ENCODE peak calls at places on chromosomes 12 and 14, in four cellular contexts. T is mesendoderm, D is RWPE2, C is lung. Y is an unnamed sample. For H3K4me1, the result is how much of the 10 kb centered on the place peaks cover.

GRCh38 chr12:123445388-123446344 is 9.2 kb upstream of the RILPL2 start:
- DNase-seq in D (no peak), T (peak), C (peak), Y (no peak)

GRCh38 chr12:52015393-52016081 is 8.8 kb downstream of the TAMALIN start:
- DNase-seq in D (no peak), C (no peak), T (no peak), Y (no peak)

GRCh38 chr14:41285193-41285748 is 321.4 kb upstream of the LRFN5 start:
- DNase-seq in T (peak), C (no peak), D (no peak), Y (peak)

GRCh38 chr14:97198813-97199212 is 401.6 kb downstream of the VRK1 start:
- DNase-seq in D (no peak), T (no peak), C (no peak), Y (no peak)

GRCh38 chr12:79834712-79835376 is 100.1 kb downstream of the PPP1R12A start:
- DNase-seq in T (no peak), D (no peak), C (no peak), Y (no peak)

GRCh38 chr14:60981626-60982455 is 796 bp downstream of the SLC38A6 start:
- DNase-seq in T (peak), C (no peak), D (no peak), Y (no peak)

GRCh38 chr14:86015916-86016315 is 486.0 kb downstream of the FLRT2 start:
- DNase-seq in D (no peak), T (no peak), C (no peak), Y (no peak)

GRCh38 chr12:90366286-90366685 is 588.7 kb downstream of the CCER1 start:
- DNase-seq in T (no peak), C (no peak), D (no peak), Y (no peak)

GRCh38 chr14:95460647-95461478 is 55.6 kb downstream of the SYNE3 start:
- DNase-seq in C (no peak), D (no peak), T (peak), Y (no peak)

GRCh38 chr12:3753549-3754284 is 808 bp upstream of the CRACR2A start:
- DNase-seq in T (peak), C (no peak), D (no peak), Y (no peak)

GRCh38 chr12:110896559-110896958 is 23.8 kb downstream of the MYL2 start:
- DNase-seq in D (peak), T (no peak), C (no peak), Y (no peak)

GRCh38 chr12:50665609-50666008 is 98.3 kb upstream of the ATF1 start:
- DNase-seq in C (no peak), D (no peak), T (no peak), Y (no peak)
- H3K4me1 ChIP-seq in C (under half), D (under half), T (under half), Y (under half)

DNA sequence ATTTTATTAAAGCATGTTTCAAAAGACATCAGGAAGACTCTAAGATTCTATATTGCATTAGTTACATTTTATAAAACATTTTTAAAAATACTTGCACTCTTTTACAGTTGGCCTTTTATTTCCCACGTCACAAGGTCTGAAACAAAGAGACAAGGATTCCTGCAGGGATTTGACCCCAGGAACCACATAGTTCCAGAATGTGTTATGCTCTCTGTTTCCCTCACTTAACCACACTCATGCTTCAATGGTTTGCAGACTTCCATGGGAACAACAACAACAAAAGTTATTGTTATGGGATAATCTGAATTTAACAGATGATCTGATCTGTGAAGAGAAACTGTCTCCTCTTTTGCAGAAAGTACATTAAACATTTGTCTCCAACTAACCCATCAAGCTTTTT is 104.3 kb upstream of the PPFIA2 start:
- DNase-seq in D (no peak), C (no peak), T (peak), Y (no peak)
- H3K4me1 ChIP-seq in D (under half), C (under half), T (under half), Y (under half)

GRCh38 chr12:53044896-53045571 is 4.8 kb upstream of the TNS2 start:
- DNase-seq in T (no peak), C (no peak), D (no peak), Y (peak)
- H3K4me1 ChIP-seq in T (under half), C (under half), D (under half), Y (under half)

GRCh38 chr12:108649668-108650067 is 16.0 kb upstream of the SELPLG start:
- DNase-seq in D (no peak), C (no peak), T (no peak), Y (no peak)
- H3K4me1 ChIP-seq in D (under half), C (under half), T (under half), Y (under half)

GRCh38 chr12:105032703-105033357 is 46.7 kb downstream of the NOPCHAP1 start:
- DNase-seq in T (no peak), D (no peak), C (no peak), Y (no peak)
- H3K4me1 ChIP-seq in T (under half), D (under half), C (under half), Y (under half)

DNA sequence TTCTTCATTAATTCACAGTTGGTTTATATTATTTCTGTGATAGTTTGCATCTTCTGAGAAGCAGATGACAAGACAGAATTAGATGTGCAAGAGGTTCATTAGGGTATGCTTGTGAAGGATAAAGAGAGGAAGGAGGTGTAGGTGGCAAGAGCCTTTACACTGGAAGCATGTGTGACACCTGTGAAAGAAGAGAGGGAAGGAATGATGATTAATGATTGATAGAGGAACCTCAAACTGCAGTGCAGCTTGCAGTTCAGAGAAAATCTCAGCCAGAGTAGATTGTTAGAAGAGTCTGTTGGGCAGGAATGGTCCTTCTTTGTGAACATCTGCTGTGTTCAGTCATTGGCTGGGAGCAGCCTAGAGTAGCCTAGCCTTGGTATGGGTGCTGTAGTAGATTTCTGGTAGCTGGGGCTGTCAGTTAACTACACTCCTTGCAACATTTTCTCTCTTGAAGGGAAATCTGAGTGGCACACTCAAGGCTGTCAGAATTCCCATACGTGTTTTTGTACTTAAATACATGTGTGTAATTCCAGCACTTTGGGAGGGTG is 9.0 kb downstream of the RCOR1 start:
- DNase-seq in D (no peak), C (no peak), T (no peak), Y (no peak)
- H3K4me1 ChIP-seq in D (under half), C (under half), T (under half), Y (under half)